ENCODE peak calls at places on chromosome 7, in four cellular contexts. One of them, this sample, is unnamed.

GRCh38 chr7:115066050-115066449 is 144.2 kb downstream of the MDFIC start:
- DNase-seq in ascending aorta: no peak
- DNase-seq in A549: no peak
- DNase-seq in astrocyte: no peak
- DNase-seq in this sample: no peak

GRCh38 chr7:74343281-74344127 is 54.3 kb downstream of the CLIP2 start:
- DNase-seq in ascending aorta: no peak
- DNase-seq in astrocyte: peak
- DNase-seq in A549: peak
- DNase-seq in this sample: peak

GRCh38 chr7:121604627-121605296 is 208.7 kb upstream of the FAM3C start:
- DNase-seq in A549: no peak
- DNase-seq in ascending aorta: no peak
- DNase-seq in astrocyte: peak
- DNase-seq in this sample: peak

GRCh38 chr7:30846378-30846777 is 65.3 kb upstream of the AQP1 start:
- DNase-seq in astrocyte: no peak
- DNase-seq in ascending aorta: no peak
- DNase-seq in A549: no peak
- DNase-seq in this sample: no peak

GRCh38 chr7:96236198-96237039 is 85.5 kb downstream of the SLC25A13 start:
- DNase-seq in astrocyte: peak
- DNase-seq in A549: no peak
- DNase-seq in ascending aorta: no peak
- DNase-seq in this sample: peak

GRCh38 chr7:67267914-67268313 is 271.3 kb downstream of the TYW1 start:
- DNase-seq in A549: no peak
- DNase-seq in astrocyte: no peak
- DNase-seq in ascending aorta: no peak
- DNase-seq in this sample: peak

GRCh38 chr7:42522227-42522991 is 285.4 kb upstream of the GLI3 start:
- DNase-seq in ascending aorta: no peak
- DNase-seq in astrocyte: peak
- DNase-seq in A549: no peak
- DNase-seq in this sample: peak

GRCh38 chr7:21192662-21193061 is 235.2 kb upstream of the SP4 start:
- DNase-seq in A549: no peak
- DNase-seq in ascending aorta: no peak
- DNase-seq in astrocyte: no peak
- DNase-seq in this sample: peak

GRCh38 chr7:42232275-42232674 is 4.7 kb downstream of the GLI3 start:
- DNase-seq in astrocyte: peak
- DNase-seq in A549: no peak
- DNase-seq in ascending aorta: no peak
- DNase-seq in this sample: no peak

GRCh38 chr7:76337147-76337546 is 21.6 kb downstream of the YWHAG start:
- DNase-seq in astrocyte: no peak
- DNase-seq in A549: no peak
- DNase-seq in ascending aorta: no peak
- DNase-seq in this sample: no peak

GRCh38 chr7:39428221-39428620 is 138.0 kb upstream of the YAE1 start:
- DNase-seq in A549: no peak
- DNase-seq in astrocyte: peak
- DNase-seq in ascending aorta: no peak
- DNase-seq in this sample: peak

GRCh38 chr7:231030-231857 is 38.9 kb downstream of the FAM20C start:
- DNase-seq in A549: no peak
- DNase-seq in astrocyte: no peak
- DNase-seq in ascending aorta: no peak
- DNase-seq in this sample: no peak

GRCh38 chr7:35728412-35729060 is 33.6 kb upstream of the HERPUD2 start:
- DNase-seq in astrocyte: no peak
- DNase-seq in ascending aorta: no peak
- DNase-seq in A549: no peak
- DNase-seq in this sample: no peak

GRCh38 chr7:47418910-47419309 is 163.0 kb downstream of the TNS3 start:
- DNase-seq in A549: no peak
- DNase-seq in ascending aorta: no peak
- DNase-seq in astrocyte: peak
- DNase-seq in this sample: peak

GRCh38 chr7:27997188-27997707 is 183.3 kb downstream of the JAZF1 start:
- DNase-seq in ascending aorta: no peak
- DNase-seq in A549: no peak
- DNase-seq in astrocyte: no peak
- DNase-seq in this sample: no peak

GRCh38 chr7:26705567-26705966 is 158.8 kb downstream of the SKAP2 start:
- DNase-seq in ascending aorta: no peak
- DNase-seq in A549: peak
- DNase-seq in astrocyte: peak
- DNase-seq in this sample: peak

GRCh38 chr7:99141756-99142726 is 1.9 kb downstream of the SMURF1 start:
- DNase-seq in A549: peak
- DNase-seq in astrocyte: peak
- DNase-seq in ascending aorta: no peak
- DNase-seq in this sample: peak

GRCh38 chr7:21620054-21620453 is 77.2 kb downstream of the DNAH11 start:
- DNase-seq in astrocyte: no peak
- DNase-seq in ascending aorta: no peak
- DNase-seq in A549: no peak
- DNase-seq in this sample: no peak

GRCh38 chr7:2512179-2512644 is 7.4 kb upstream of the LFNG start:
- DNase-seq in A549: no peak
- DNase-seq in ascending aorta: no peak
- DNase-seq in astrocyte: no peak
- DNase-seq in this sample: no peak

GRCh38 chr7:94449151-94449725 is 54.5 kb downstream of the COL1A2 start:
- DNase-seq in ascending aorta: no peak
- DNase-seq in A549: peak
- DNase-seq in astrocyte: no peak
- DNase-seq in this sample: peak

GRCh38 chr7:106766551-106766950 is 98.5 kb upstream of the PIK3CG start:
- DNase-seq in astrocyte: peak
- DNase-seq in ascending aorta: no peak
- DNase-seq in A549: no peak
- DNase-seq in this sample: peak

GRCh38 chr7:36202347-36202896 is 49.4 kb downstream of the EEPD1 start:
- DNase-seq in astrocyte: peak
- DNase-seq in A549: no peak
- DNase-seq in ascending aorta: no peak
- DNase-seq in this sample: peak

GRCh38 chr7:29189743-29190201 is 4.8 kb upstream of the CHN2 start:
- DNase-seq in astrocyte: peak
- DNase-seq in A549: peak
- DNase-seq in ascending aorta: no peak
- DNase-seq in this sample: peak

GRCh38 chr7:1059200-1060091 is 15.1 kb downstream of the GPR146 start:
- DNase-seq in ascending aorta: no peak
- DNase-seq in astrocyte: no peak
- DNase-seq in A549: no peak
- DNase-seq in this sample: peak

GRCh38 chr7:1425292-1426136 is 33.8 kb downstream of the MICALL2 start:
- DNase-seq in astrocyte: no peak
- DNase-seq in ascending aorta: no peak
- DNase-seq in A549: peak
- DNase-seq in this sample: peak

GRCh38 chr7:126445991-126446390 is 806.8 kb downstream of the GRM8 start:
- DNase-seq in astrocyte: no peak
- DNase-seq in ascending aorta: no peak
- DNase-seq in A549: no peak
- DNase-seq in this sample: no peak

GRCh38 chr7:92002720-92003119 is 62.1 kb downstream of the AKAP9 start:
- DNase-seq in ascending aorta: no peak
- DNase-seq in astrocyte: no peak
- DNase-seq in A549: no peak
- DNase-seq in this sample: no peak

GRCh38 chr7:13050703-13051102 is 363.3 kb downstream of the ARL4A start:
- DNase-seq in astrocyte: peak
- DNase-seq in A549: peak
- DNase-seq in ascending aorta: no peak
- DNase-seq in this sample: peak

GRCh38 chr7:36054642-36055041 is 98.4 kb upstream of the EEPD1 start:
- DNase-seq in astrocyte: no peak
- DNase-seq in ascending aorta: no peak
- DNase-seq in A549: no peak
- DNase-seq in this sample: no peak

GRCh38 chr7:21675255-21675654 is 132.4 kb downstream of the DNAH11 start:
- DNase-seq in A549: no peak
- DNase-seq in astrocyte: no peak
- DNase-seq in ascending aorta: no peak
- DNase-seq in this sample: no peak

GRCh38 chr7:20304366-20304765 is 26.3 kb upstream of the ITGB8 start:
- DNase-seq in A549: no peak
- DNase-seq in astrocyte: no peak
- DNase-seq in ascending aorta: no peak
- DNase-seq in this sample: no peak

GRCh38 chr7:93622036-93622714 is 47.7 kb upstream of the CALCR start:
- DNase-seq in ascending aorta: no peak
- DNase-seq in astrocyte: peak
- DNase-seq in A549: peak
- DNase-seq in this sample: peak

GRCh38 chr7:96327429-96327828 is 5.5 kb upstream of the SLC25A13 start:
- DNase-seq in A549: no peak
- DNase-seq in ascending aorta: no peak
- DNase-seq in astrocyte: no peak
- DNase-seq in this sample: no peak

GRCh38 chr7:77328669-77329068 is 87.5 kb downstream of the GSAP start:
- DNase-seq in A549: no peak
- DNase-seq in astrocyte: peak
- DNase-seq in ascending aorta: no peak
- DNase-seq in this sample: peak

DNA sequence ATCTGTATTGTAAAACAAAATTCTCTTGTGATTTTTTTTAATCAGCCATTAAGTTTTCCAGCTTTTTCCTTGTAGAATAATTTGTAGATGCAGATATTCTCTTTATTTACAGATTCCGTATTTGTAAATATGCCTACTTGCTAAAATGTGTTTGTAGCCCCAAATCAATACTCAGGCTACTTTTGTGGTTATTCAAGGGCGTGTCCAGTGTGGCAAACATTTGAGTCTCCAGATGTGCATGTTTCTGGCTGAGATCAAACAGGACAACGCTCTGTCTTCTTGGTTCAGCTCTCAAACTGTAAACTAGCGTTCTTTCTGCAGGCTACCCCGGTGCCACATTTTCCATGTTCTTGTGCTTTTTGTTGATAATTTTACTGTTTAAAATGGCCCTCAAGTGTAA is 16.3 kb upstream of the OR2A5 start:
- DNase-seq in astrocyte: no peak
- DNase-seq in A549: no peak
- DNase-seq in ascending aorta: no peak
- DNase-seq in this sample: no peak
- TF ChIP-seq CTCF in astrocyte: no peak
- TF ChIP-seq CTCF in A549: no peak
- TF ChIP-seq CTCF in ascending aorta: no peak
- TF ChIP-seq CTCF in this sample: no peak

GRCh38 chr7:82723411-82723810 is 279.8 kb upstream of the CACNA2D1 start:
- DNase-seq in A549: no peak
- DNase-seq in astrocyte: peak
- DNase-seq in ascending aorta: no peak
- DNase-seq in this sample: no peak

GRCh38 chr7:82729172-82730030 is 285.8 kb upstream of the CACNA2D1 start:
- DNase-seq in astrocyte: no peak
- DNase-seq in A549: peak
- DNase-seq in ascending aorta: no peak
- DNase-seq in this sample: peak

GRCh38 chr7:82722946-82723345 is 279.4 kb upstream of the CACNA2D1 start:
- DNase-seq in astrocyte: no peak
- DNase-seq in ascending aorta: no peak
- DNase-seq in A549: no peak
- DNase-seq in this sample: no peak

DNA sequence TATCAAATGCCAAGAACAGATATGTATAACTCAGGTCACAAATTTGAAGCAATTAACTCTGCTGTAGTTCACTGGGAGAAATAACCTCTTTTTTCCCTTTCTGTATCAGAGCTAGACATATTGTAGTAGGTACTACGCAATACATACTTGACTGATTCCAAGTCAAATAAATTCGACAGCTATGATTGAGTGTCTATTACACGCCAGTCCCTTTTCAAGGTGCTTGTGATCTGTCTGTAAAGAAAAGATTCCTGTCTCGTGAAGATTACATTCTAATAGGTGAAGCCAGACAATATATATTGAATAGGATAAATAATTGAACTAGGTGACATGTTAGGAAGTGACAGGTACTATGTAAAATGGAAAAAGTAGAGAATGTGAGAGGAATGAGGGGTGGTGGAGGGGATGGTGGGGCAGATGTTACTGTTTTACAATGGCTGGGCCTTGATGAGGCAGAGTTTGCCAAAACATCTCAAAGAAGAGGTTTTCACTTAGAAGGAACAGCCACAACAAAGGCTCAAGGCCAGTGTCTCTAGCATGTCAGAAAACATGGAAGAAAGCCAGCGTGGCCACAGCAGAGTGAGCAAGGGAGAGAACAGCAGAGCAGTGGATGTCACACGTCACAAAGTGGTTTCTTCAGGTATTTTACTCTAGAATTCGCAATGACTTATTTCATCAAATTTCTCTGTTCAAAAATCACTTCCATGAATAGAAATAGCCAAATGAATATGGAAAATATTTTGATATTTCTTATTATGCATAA is 282.6 kb upstream of the CACNA2D1 start:
- DNase-seq in A549: no peak
- DNase-seq in ascending aorta: no peak
- DNase-seq in astrocyte: peak
- DNase-seq in this sample: no peak
- H3K4me3 ChIP-seq in A549: no peak
- H3K4me3 ChIP-seq in ascending aorta: no peak
- H3K4me3 ChIP-seq in astrocyte: no peak
- H3K4me3 ChIP-seq in this sample: no peak

GRCh38 chr7:51847461-51848134 is 531.0 kb upstream of the COBL start:
- DNase-seq in ascending aorta: no peak
- DNase-seq in A549: no peak
- DNase-seq in astrocyte: no peak
- DNase-seq in this sample: no peak
- TF ChIP-seq CTCF in ascending aorta: no peak
- TF ChIP-seq CTCF in A549: no peak
- TF ChIP-seq CTCF in astrocyte: no peak
- TF ChIP-seq CTCF in this sample: no peak

GRCh38 chr7:140631602-140632001 is 9.0 kb downstream of the DENND2A start:
- DNase-seq in A549: no peak
- DNase-seq in ascending aorta: no peak
- DNase-seq in astrocyte: no peak
- DNase-seq in this sample: no peak

GRCh38 chr7:140639366-140640053 is 1.1 kb downstream of the DENND2A start:
- DNase-seq in ascending aorta: no peak
- DNase-seq in A549: no peak
- DNase-seq in astrocyte: peak
- DNase-seq in this sample: peak

GRCh38 chr7:140635345-140635744 is 5.3 kb downstream of the DENND2A start:
- DNase-seq in A549: no peak
- DNase-seq in ascending aorta: no peak
- DNase-seq in astrocyte: no peak
- DNase-seq in this sample: no peak

GRCh38 chr7:140638311-140638791 is 2.3 kb downstream of the DENND2A start:
- DNase-seq in A549: no peak
- DNase-seq in astrocyte: peak
- DNase-seq in ascending aorta: no peak
- DNase-seq in this sample: peak

GRCh38 chr7:140635821-140636220 is 4.8 kb downstream of the DENND2A start:
- DNase-seq in A549: no peak
- DNase-seq in astrocyte: no peak
- DNase-seq in ascending aorta: no peak
- DNase-seq in this sample: no peak
- H3K4me3 ChIP-seq in A549: no peak
- H3K4me3 ChIP-seq in astrocyte: no peak
- H3K4me3 ChIP-seq in ascending aorta: no peak
- H3K4me3 ChIP-seq in this sample: no peak

This sample was measured in choroid plexus epithelial cell.